ENCODE peak calls at places on chromosomes 13 and 19, in ten cellular contexts. D, X, N, Y, J, H, C, Q, W and L are unnamed samples.
A peak's percentile ranks its signal among the peaks of the same experiment; 100 is the strongest.

GRCh38 chr13:111901301-111901905 is 165.5 kb upstream of the SOX1 start:
- DNase-seq in D (no peak), X (no peak), N (no peak), Y (no peak), J (no peak), H (no peak), C (no peak), Q (no peak), W (no peak), L (no peak)

GRCh38 chr13:97938701-97939475 is 14.6 kb upstream of the IPO5 start:
- DNase-seq in D (no peak), X (peak; percentile 47), N (no peak), Y (no peak), J (no peak), H (no peak), C (peak; percentile 34), Q (no peak), W (no peak), L (no peak)

GRCh38 chr19:36169084-36169760 is 17.0 kb upstream of the COX7A1 start:
- DNase-seq in D (peak; percentile 71), X (peak; percentile 13), N (peak; percentile 18), Y (peak; percentile 31), J (peak; percentile 35), H (peak; percentile 25), C (no peak), Q (no peak), W (no peak), L (no peak)

GRCh38 chr19:43778651-43779050 is 2.1 kb downstream of the KCNN4 start:
- DNase-seq in D (no peak), X (no peak), N (no peak), Y (no peak), J (no peak), H (no peak), C (no peak), Q (no peak), W (peak; percentile 82), L (no peak)

GRCh38 chr13:47087841-47088240 is 191.0 kb upstream of the HTR2A start:
- DNase-seq in D (no peak), X (peak; percentile 12), N (no peak), Y (no peak), J (no peak), H (no peak), C (peak; percentile 87), Q (no peak), W (no peak), L (no peak)

GRCh38 chr13:88071371-88071770 is 400.2 kb downstream of the SLITRK5 start:
- DNase-seq in D (no peak), X (no peak), N (no peak), Y (no peak), J (no peak), H (no peak), C (no peak), Q (no peak), W (no peak), L (no peak)

GRCh38 chr19:38262585-38263268 is 1.6 kb upstream of the SPINT2 start:
- DNase-seq in D (peak; percentile 50), X (no peak), N (no peak), Y (no peak), J (no peak), H (no peak), C (no peak), Q (no peak), W (no peak), L (no peak)

GRCh38 chr13:91468301-91468700 is 69.9 kb downstream of the GPC5 start:
- DNase-seq in D (no peak), X (no peak), N (no peak), Y (no peak), J (no peak), H (no peak), C (no peak), Q (no peak), W (no peak), L (no peak)

GRCh38 chr13:97445504-97446187 is 11.7 kb downstream of the RAP2A start:
- DNase-seq in D (no peak), X (no peak), N (no peak), Y (no peak), J (no peak), H (no peak), C (no peak), Q (no peak), W (no peak), L (no peak)

GRCh38 chr19:4358709-4359626 is 15.6 kb downstream of the MPND start:
- DNase-seq in D (no peak), X (no peak), N (no peak), Y (no peak), J (no peak), H (no peak), C (no peak), Q (no peak), W (no peak), L (no peak)

GRCh38 chr19:46762245-46762890 is 16.1 kb upstream of the STRN4 start:
- DNase-seq in D (no peak), X (no peak), N (no peak), Y (no peak), J (no peak), H (no peak), C (no peak), Q (no peak), W (no peak), L (no peak)

GRCh38 chr13:111241862-111242261 is 78.6 kb upstream of the TEX29 start:
- DNase-seq in D (no peak), X (no peak), N (no peak), Y (no peak), J (no peak), H (no peak), C (no peak), Q (no peak), W (no peak), L (no peak)

GRCh38 chr13:67186985-67187569 is 43.1 kb downstream of the PCDH9 start:
- DNase-seq in D (no peak), X (no peak), N (no peak), Y (no peak), J (no peak), H (no peak), C (no peak), Q (no peak), W (no peak), L (no peak)

GRCh38 chr19:1399745-1400144 is 1.6 kb downstream of the GAMT start:
- DNase-seq in D (no peak), X (no peak), N (no peak), Y (no peak), J (no peak), H (no peak), C (no peak), Q (no peak), W (no peak), L (no peak)

GRCh38 chr19:1402411-1403070 is 1.2 kb upstream of the GAMT start:
- DNase-seq in D (no peak), X (no peak), N (no peak), Y (no peak), J (no peak), H (no peak), C (no peak), Q (no peak), W (no peak), L (no peak)

GRCh38 chr19:1401889-1402217 is 511 bp upstream of the GAMT start:
- DNase-seq in D (no peak), X (no peak), N (no peak), Y (no peak), J (no peak), H (no peak), C (no peak), Q (no peak), W (no peak), L (no peak)

GRCh38 chr19:1400281-1401137 is 833 bp downstream of the GAMT start:
- DNase-seq in D (no peak), X (peak; percentile 22), N (peak; percentile 68), Y (no peak), J (peak; percentile 80), H (peak; percentile 86), C (peak; percentile 42), Q (no peak), W (no peak), L (no peak)

GRCh38 chr19:1401138-1401888 is at the start of gene GAMT:
- DNase-seq in D (no peak), X (peak; percentile 42), N (no peak), Y (peak; percentile 55), J (no peak), H (peak; percentile 42), C (no peak), Q (peak; percentile 68), W (peak; percentile 62), L (no peak)
- TF ChIP-seq CTCF in D (peak; percentile 11), X (peak; percentile 23), N (peak; percentile 72), Y (peak; percentile 42), J (peak; percentile 8), H (peak; percentile 49), C (no peak), Q (peak; percentile 63), W (peak; percentile 69), L (no peak)

GRCh38 chr13:73722120-73722519 is 412.1 kb downstream of the KLF12 start:
- DNase-seq in D (no peak), X (peak; percentile 49), N (no peak), Y (no peak), J (no peak), H (no peak), C (peak; percentile 58), Q (no peak), W (peak; percentile 3), L (no peak)
- TF ChIP-seq CTCF in D (no peak), X (peak; percentile 38), N (peak; percentile 30), Y (no peak), J (no peak), H (no peak), C (peak; percentile 48), Q (peak; percentile 14), W (peak; percentile 52), L (no peak)

DNA sequence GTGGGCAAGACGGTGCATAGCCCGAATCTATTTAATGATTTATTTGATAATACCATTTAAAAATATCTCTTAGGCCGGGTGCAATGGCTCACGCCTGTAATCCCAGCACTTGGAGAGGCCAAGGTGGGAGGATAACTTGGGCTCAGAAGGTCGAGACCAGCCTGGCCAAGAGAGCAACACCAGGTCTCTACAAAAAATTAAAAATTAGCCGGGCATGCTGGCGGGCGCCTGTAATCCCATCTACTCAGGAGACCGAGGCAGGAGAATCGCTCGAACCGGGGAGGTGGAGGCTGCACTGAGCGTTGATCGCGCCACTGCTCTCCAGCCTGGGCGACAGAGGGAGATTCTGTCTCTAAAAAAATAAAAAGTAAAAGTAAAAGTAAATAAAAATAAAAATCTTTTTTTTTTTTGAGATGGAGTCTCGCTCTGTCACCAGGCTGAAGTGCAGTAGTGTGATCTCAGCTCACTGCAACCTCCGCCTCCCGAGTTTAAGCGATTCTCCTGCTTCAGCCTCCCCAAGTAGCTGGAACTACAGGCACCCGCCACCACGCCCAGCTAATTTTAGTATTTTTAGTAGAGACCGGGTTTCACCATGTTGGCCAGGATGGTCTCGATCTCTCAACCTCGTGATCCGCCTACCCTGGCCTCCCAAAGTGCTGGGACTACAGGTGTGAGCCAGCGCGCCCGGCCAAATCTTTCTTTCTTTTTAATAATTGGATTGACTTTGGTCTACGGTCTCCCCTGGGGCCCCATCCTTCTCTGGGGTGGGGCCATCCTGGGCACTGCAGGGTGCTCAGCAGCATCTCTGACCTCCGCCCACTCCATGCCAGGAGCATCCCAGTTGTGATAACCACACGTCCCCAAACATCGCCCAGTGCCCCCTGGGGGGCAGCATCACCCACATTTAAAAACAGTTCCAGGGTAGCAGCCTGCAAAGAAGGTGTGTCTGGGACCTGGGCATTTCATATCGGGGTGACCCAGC is 90.7 kb downstream of the GNG7 start:
- DNase-seq in D (no peak), X (no peak), N (no peak), Y (no peak), J (no peak), H (peak; percentile 4), C (no peak), Q (no peak), W (peak; percentile 57), L (no peak)
- TF ChIP-seq CTCF in D (no peak), X (no peak), N (no peak), Y (peak; percentile 40), J (no peak), H (no peak), C (no peak), Q (peak; percentile 2), W (peak; percentile 76), L (peak; percentile 42)

GRCh38 chr19:30386551-30387143 is 14.5 kb downstream of the ZNF536 start:
- DNase-seq in D (no peak), X (no peak), N (no peak), Y (no peak), J (no peak), H (no peak), C (no peak), Q (no peak), W (no peak), L (no peak)
- TF ChIP-seq CTCF in D (no peak), X (no peak), N (no peak), Y (no peak), J (no peak), H (no peak), C (no peak), Q (no peak), W (no peak), L (no peak)